ENCODE peak calls at places on chromosome 5, in four cellular contexts. G, A, N and I are unnamed samples.

GRCh38 chr5:155943516-155944407 is 383.2 kb upstream of the SGCD start:
- DNase-seq in A (peak; percentile 9), N (no peak), G (peak; percentile 2), I (peak; percentile 85)

GRCh38 chr5:138149530-138149929 is 10.3 kb upstream of the NME5 start:
- DNase-seq in N (no peak), A (no peak), G (peak; percentile 17), I (no peak)

GRCh38 chr5:94945656-94946055 is 327.2 kb downstream of the SLF1 start:
- DNase-seq in G (no peak), A (no peak), N (no peak), I (no peak)

GRCh38 chr5:141084487-141084989 is 9.9 kb upstream of the PCDHB2 start:
- DNase-seq in N (peak; percentile 28), A (peak; percentile 47), G (peak; percentile 47), I (peak; percentile 89)

GRCh38 chr5:168802337-168802736 is 223.2 kb upstream of the PANK3 start:
- DNase-seq in N (no peak), A (no peak), G (no peak), I (no peak)

GRCh38 chr5:177269976-177270375 is 33.5 kb downstream of the RAB24 start:
- DNase-seq in N (no peak), G (no peak), A (no peak), I (no peak)

GRCh38 chr5:67211926-67212325 is 15.3 kb upstream of the CD180 start:
- DNase-seq in G (peak; percentile 70), N (peak; percentile 45), A (no peak), I (no peak)

GRCh38 chr5:134143431-134143830 is 28.9 kb downstream of the TCF7 start:
- DNase-seq in G (no peak), A (no peak), N (no peak), I (no peak)

GRCh38 chr5:159095218-159095617 is 4.5 kb downstream of the EBF1 start:
- DNase-seq in N (no peak), A (no peak), G (no peak), I (no peak)

GRCh38 chr5:100668511-100668910 is 133.3 kb downstream of the FAM174A start:
- DNase-seq in A (no peak), G (peak; percentile 62), N (no peak), I (peak; percentile 35)